ENCODE peak calls at places on chromosomes 2 and 18, in four cellular contexts. C, R, F and O are unnamed samples. For H3K4me1, the result is how much of the 10 kb centered on the place peaks cover.

GRCh38 chr2:3434654-3435053 is 55.2 kb downstream of the TRAPPC12 start:
- DNase-seq in C (no peak), R (no peak), F (no peak), O (no peak)

GRCh38 chr2:15912203-15912602 is 28.1 kb upstream of the MYCN start:
- DNase-seq in C (no peak), R (peak), F (peak), O (no peak)

GRCh38 chr2:168577885-168578284 is 121.8 kb downstream of the CERS6 start:
- DNase-seq in C (no peak), R (no peak), F (no peak), O (no peak)

GRCh38 chr2:240685771-240686371 is 3.2 kb upstream of the AQP12B start:
- DNase-seq in C (peak), R (peak), F (no peak), O (no peak)

GRCh38 chr2:74584088-74584645 is 29.6 kb downstream of the DOK1 start:
- DNase-seq in C (no peak), R (no peak), F (peak), O (no peak)

GRCh38 chr18:65227970-65228369 is 522.8 kb upstream of the CDH7 start:
- DNase-seq in C (no peak), R (no peak), F (no peak), O (no peak)

GRCh38 chr2:179273461-179273962 is 8.9 kb upstream of the SESTD1 start:
- DNase-seq in C (no peak), R (no peak), F (peak), O (no peak)

GRCh38 chr2:44169155-44169898 is 652 bp downstream of the PPM1B start:
- DNase-seq in C (peak), R (peak), F (peak), O (no peak)

GRCh38 chr2:164847966-164848365 is 6.3 kb upstream of the COBLL1 start:
- DNase-seq in C (no peak), R (peak), F (no peak), O (no peak)

GRCh38 chr2:69601179-69601612 is 42.3 kb downstream of the AAK1 start:
- DNase-seq in C (no peak), R (peak), F (peak), O (no peak)

GRCh38 chr2:188765522-188765921 is 208.7 kb upstream of the COL3A1 start:
- DNase-seq in C (no peak), R (peak), F (peak), O (no peak)

GRCh38 chr2:240142256-240142775 is 1.9 kb upstream of the OTOS start:
- DNase-seq in C (peak), R (no peak), F (no peak), O (peak)

GRCh38 chr18:22026889-22027288 is 142.5 kb upstream of the GATA6 start:
- DNase-seq in C (no peak), R (no peak), F (no peak), O (no peak)

GRCh38 chr2:12555012-12555645 is 161.6 kb upstream of the TRIB2 start:
- DNase-seq in C (no peak), R (peak), F (peak), O (no peak)

GRCh38 chr2:179082697-179083096 is 32.8 kb upstream of the CCDC141 start:
- DNase-seq in C (no peak), R (no peak), F (no peak), O (no peak)

GRCh38 chr2:143300531-143300930 is 171.3 kb downstream of the ARHGAP15 start:
- DNase-seq in C (no peak), R (no peak), F (peak), O (no peak)

GRCh38 chr2:40106061-40106460 is 327.0 kb upstream of the THUMPD2 start:
- DNase-seq in C (no peak), R (no peak), F (peak), O (no peak)

GRCh38 chr2:10700078-10700803 is 10.5 kb upstream of the NOL10 start:
- DNase-seq in C (no peak), R (no peak), F (peak), O (no peak)

GRCh38 chr2:51027442-51027841 is 4.5 kb downstream of the NRXN1 start:
- DNase-seq in C (no peak), R (no peak), F (no peak), O (peak)

GRCh38 chr18:74836296-74837139 is 238.8 kb downstream of the ZNF407 start:
- DNase-seq in C (no peak), R (peak), F (peak), O (no peak)

GRCh38 chr18:32326450-32327309 is 136.8 kb downstream of the MEP1B start:
- DNase-seq in C (no peak), R (no peak), F (peak), O (no peak)

GRCh38 chr18:5600376-5601071 is 56.7 kb upstream of the EPB41L3 start:
- DNase-seq in C (no peak), R (peak), F (peak), O (no peak)

GRCh38 chr2:88187038-88187676 is 17.0 kb downstream of the THNSL2 start:
- DNase-seq in C (no peak), R (peak), F (peak), O (no peak)

GRCh38 chr2:47890711-47891368 is 15.5 kb downstream of the FBXO11 start:
- DNase-seq in C (no peak), R (no peak), F (no peak), O (no peak)

GRCh38 chr2:19362094-19362649 is 3.7 kb upstream of the OSR1 start:
- DNase-seq in C (no peak), R (no peak), F (peak), O (no peak)

GRCh38 chr2:27282892-27283291 is 663 bp downstream of the TRIM54 start:
- DNase-seq in C (no peak), R (no peak), F (no peak), O (no peak)
- H3K27ac ChIP-seq in C (no peak), R (no peak), F (no peak), O (no peak)

DNA sequence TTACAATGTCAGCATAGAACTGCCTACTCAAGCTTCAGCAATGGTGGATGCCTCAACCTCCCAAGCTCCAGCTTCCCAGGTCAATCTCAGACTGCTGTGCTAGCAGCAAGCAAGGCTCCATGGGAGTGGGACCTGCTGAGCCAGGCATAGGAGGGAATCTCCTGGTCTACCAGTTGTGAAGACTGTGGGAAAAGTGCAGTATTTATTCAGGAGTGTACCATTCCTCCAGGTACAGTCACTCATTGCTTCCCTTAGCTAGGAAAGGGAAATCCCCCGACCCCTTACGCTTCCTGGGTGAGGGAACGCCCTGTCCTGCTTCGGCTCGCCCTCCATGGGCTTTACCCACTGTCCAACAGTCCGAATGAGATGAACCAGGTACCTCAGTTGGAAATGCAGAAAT is 130.3 kb downstream of the ADCYAP1 start:
- DNase-seq in C (no peak), R (no peak), F (no peak), O (no peak)
- H3K4me1 ChIP-seq in C (under half), R (under half), F (under half), O (under half)

DNA sequence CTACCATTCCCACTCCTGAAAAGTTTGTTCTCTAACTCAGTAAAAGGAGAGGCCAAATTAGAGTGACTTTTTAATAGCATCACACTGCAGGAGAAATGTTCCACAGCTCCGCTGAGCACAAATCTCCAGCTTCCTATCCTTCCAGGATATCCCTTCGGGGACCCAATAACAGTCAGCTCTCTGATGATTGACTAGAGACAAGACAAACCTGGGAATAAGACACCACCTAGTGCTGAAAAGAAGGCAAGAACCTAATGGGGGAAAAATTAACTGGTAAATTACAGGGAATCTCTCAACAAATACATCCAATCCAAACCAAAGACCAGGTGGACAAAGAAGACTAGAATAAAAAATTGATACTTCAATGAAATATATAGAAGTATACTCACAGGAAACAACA is 977.1 kb upstream of the SOX11 start:
- DNase-seq in C (no peak), R (no peak), F (no peak), O (no peak)
- TF ChIP-seq CTCF in C (no peak), R (peak), F (no peak), O (no peak)

GRCh38 chr2:83368461-83368860 is 1090.6 kb downstream of the SUCLG1 start:
- DNase-seq in C (no peak), R (no peak), F (no peak), O (no peak)
- H3K27ac ChIP-seq in C (no peak), R (no peak), F (no peak), O (no peak)

DNA sequence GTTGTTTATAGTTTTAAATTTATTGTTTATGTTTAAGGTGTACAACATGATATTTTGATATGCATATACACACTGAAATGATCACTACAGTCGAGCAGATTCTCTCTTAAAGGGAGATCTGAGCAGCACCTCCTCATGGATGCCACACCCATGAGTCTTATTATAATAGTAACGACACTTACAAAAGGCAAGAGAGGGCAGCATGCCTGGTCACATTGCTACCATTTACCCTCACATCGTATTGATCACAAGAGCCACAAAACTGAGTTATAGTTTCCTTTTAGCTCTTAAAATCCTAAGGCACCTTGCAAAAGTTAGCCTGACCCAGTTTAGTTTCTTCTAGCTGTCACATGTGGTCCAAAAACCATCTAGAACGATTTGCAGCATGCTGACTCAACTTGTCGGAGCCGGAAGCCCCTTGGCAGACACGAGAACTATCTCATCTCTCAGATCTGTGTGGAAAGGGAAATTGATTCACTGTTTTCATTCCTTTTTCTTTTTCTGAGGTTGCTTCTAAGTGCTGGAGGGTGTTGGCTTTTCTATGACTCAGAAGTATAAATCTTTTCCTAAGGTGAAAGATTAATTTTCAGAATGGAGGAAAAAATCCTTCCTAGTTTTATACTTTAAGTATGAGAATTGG is 85.3 kb downstream of the CDC42EP3 start:
- DNase-seq in C (no peak), R (peak), F (peak), O (no peak)
- H3K4me1 ChIP-seq in C (half or more), R (half or more), F (under half), O (half or more)

DNA sequence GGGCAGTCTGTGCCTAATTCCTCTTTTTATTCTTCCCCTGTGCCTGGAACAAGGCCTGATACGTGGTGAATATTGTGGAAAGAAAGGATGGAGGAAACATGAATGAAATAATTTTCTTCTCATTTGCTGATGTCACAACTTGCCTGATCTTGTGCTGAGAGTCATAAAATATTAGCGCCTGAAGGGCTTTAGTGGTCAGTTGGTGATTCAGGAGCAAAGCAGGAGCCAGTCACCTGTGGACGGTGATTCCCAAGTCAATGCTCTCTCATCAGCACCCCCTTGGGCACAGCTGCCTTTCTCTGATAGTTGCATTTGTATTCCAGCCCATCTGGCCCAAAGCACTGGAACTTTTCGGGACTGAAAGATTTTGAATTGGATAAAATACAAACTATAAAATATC is 502.6 kb upstream of the RAB12 start:
- DNase-seq in C (no peak), R (no peak), F (no peak), O (no peak)
- TF ChIP-seq CTCF in C (no peak), R (no peak), F (no peak), O (no peak)

GRCh38 chr2:68387408-68388350 is 22.6 kb downstream of the PLEK start:
- DNase-seq in C (no peak), R (no peak), F (no peak), O (no peak)
- H3K27ac ChIP-seq in C (peak), R (no peak), F (no peak), O (peak)

GRCh38 chr2:95274291-95275150 is at the start of gene PROM2:
- DNase-seq in C (peak), R (peak), F (no peak), O (peak)
- H3K4me1 ChIP-seq in C (under half), R (under half), F (under half), O (under half)

GRCh38 chr18:63679820-63680606 is 18.3 kb upstream of the SERPINB3 start:
- DNase-seq in C (no peak), R (peak), F (no peak), O (no peak)
- TF ChIP-seq CTCF in C (no peak), R (no peak), F (no peak), O (no peak)

DNA sequence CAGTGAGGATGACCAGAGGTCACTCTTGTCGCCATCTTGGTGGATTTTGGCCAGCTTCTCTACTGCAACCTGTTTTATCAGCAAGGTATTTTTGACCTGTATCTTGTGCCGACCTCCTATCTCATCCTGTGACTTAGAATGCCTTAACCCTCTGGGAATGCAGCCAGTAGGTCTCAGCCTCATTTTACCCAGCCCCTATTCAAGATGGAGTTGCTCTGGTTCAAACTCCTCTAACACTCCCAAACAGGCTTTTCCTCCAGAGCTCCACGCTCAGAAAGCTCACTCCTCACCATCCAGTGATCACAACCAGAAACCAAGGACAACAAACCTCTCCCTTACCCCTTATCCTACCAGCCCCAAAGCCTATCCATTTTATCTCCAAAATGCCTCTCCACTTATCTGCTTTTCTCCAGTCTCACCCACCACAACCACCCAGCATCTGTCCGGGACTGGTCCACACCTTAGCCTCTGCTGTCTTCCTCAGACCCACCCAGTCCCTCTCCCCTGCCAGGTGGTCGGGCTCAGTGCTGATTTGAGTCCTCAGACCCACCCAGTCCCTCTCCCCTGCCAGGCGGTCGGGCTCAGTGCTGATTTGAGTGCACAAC is 11.6 kb upstream of the SMAD7 start:
- DNase-seq in C (no peak), R (no peak), F (no peak), O (no peak)
- H3K27ac ChIP-seq in C (peak), R (no peak), F (peak), O (peak)